ENCODE peak calls at places on chromosomes 4 and X, in ten cellular contexts. S, R, Q, T, N, O, I, F, C and L are unnamed samples.

GRCh38 chrX:149877636-149878035 is 3.3 kb upstream of the MAGEA8 start:
- DNase-seq in F (peak), C (no peak), T (no peak), Q (peak), O (peak), I (no peak), N (peak), R (no peak), S (no peak), L (no peak)

GRCh38 chrX:39814391-39814790 is 283.4 kb downstream of the BCOR start:
- DNase-seq in S (peak), O (no peak), F (no peak), I (peak), T (no peak), N (no peak), Q (no peak), R (peak), C (no peak), L (no peak)

GRCh38 chr4:100742045-100742444 is 224.2 kb upstream of the EMCN start:
- DNase-seq in S (peak), F (peak), R (no peak), O (peak), C (peak), T (peak), I (peak), N (peak), Q (peak), L (no peak)

GRCh38 chr4:185235480-185236154 is 26.2 kb downstream of the SNX25 start:
- DNase-seq in O (peak), S (peak), N (peak), R (no peak), F (no peak), T (no peak), I (no peak), C (no peak), Q (peak), L (no peak)

GRCh38 chr4:165351359-165352130 is 24.1 kb downstream of the MSMO1 start:
- DNase-seq in F (no peak), S (no peak), N (no peak), C (no peak), R (no peak), I (peak), Q (no peak), T (no peak), O (no peak), L (no peak)

GRCh38 chr4:83114576-83114975 is at the start of gene PLAC8:
- DNase-seq in N (no peak), O (peak), Q (peak), S (no peak), I (peak), T (no peak), C (no peak), R (no peak), F (peak), L (no peak)

GRCh38 chrX:135632353-135632752 is 81.1 kb upstream of the CT45A1 start:
- DNase-seq in R (no peak), Q (no peak), C (no peak), T (no peak), O (no peak), N (no peak), I (peak), S (no peak), F (no peak), L (no peak)

GRCh38 chr4:120399846-120400245 is 333.2 kb upstream of the MAD2L1 start:
- DNase-seq in S (no peak), F (no peak), R (no peak), C (no peak), I (no peak), Q (no peak), O (no peak), T (no peak), N (no peak), L (no peak)

GRCh38 chr4:107689912-107690587 is 30.0 kb downstream of the PAPSS1 start:
- DNase-seq in O (peak), I (no peak), S (peak), N (peak), F (peak), R (no peak), T (peak), C (peak), Q (peak), L (peak)

GRCh38 chr4:114078636-114079035 is 99.2 kb upstream of the ARSJ start:
- DNase-seq in I (no peak), C (no peak), S (peak), O (peak), N (no peak), F (no peak), Q (peak), T (peak), R (no peak), L (no peak)

GRCh38 chrX:113275769-113276168 is 435.1 kb upstream of the AMOT start:
- DNase-seq in Q (no peak), R (no peak), S (no peak), I (no peak), C (no peak), T (no peak), N (no peak), O (no peak), F (no peak), L (no peak)
- TF ChIP-seq CTCF in Q (no peak), R (no peak), S (no peak), I (no peak), C (no peak), T (no peak), N (no peak), O (no peak), F (no peak), L (no peak)

DNA sequence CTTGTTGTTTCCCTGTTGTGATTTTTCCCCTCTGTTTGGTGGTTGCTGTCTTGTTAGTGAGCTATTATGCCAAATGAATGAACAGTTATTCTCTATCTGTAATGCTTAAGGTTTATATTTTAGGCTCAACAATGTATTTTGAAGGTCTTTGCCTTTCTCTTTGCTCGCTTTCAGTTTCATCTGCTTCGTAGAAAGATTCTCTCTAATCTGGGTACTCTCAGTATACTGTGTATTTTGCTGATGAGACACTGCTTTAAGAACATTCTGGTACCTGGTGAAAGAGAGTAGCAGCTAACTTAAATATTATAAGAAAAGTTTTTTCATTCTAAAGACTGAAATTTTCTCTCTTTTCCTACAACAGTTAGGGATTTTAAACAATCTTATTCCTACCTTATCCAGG is 1274.7 kb upstream of the PABPC4L start:
- DNase-seq in R (no peak), O (no peak), Q (no peak), C (no peak), N (no peak), F (no peak), I (no peak), T (no peak), S (no peak), L (no peak)
- H3K4me3 ChIP-seq in R (no peak), O (no peak), Q (no peak), C (no peak), N (no peak), F (no peak), I (no peak), T (no peak), S (no peak), L (no peak)

GRCh38 chr4:150006197-150006596 is 72.0 kb upstream of the DCLK2 start:
- DNase-seq in O (peak), Q (peak), F (no peak), S (peak), N (no peak), R (no peak), C (no peak), I (no peak), T (no peak), L (no peak)

GRCh38 chr4:150009533-150009932 is 68.7 kb upstream of the DCLK2 start:
- DNase-seq in T (no peak), C (no peak), Q (peak), R (no peak), O (peak), N (no peak), S (peak), F (no peak), I (no peak), L (no peak)

GRCh38 chr4:150007512-150007911 is 70.7 kb upstream of the DCLK2 start:
- DNase-seq in T (peak), O (peak), R (no peak), Q (peak), N (peak), I (no peak), S (peak), F (peak), C (no peak), L (no peak)

GRCh38 chr4:150012851-150013360 is 65.3 kb upstream of the DCLK2 start:
- DNase-seq in I (no peak), O (no peak), F (no peak), Q (no peak), N (no peak), R (no peak), T (no peak), S (peak), C (no peak), L (no peak)

GRCh38 chr4:150010525-150011126 is 67.6 kb upstream of the DCLK2 start:
- DNase-seq in F (peak), R (no peak), N (peak), T (no peak), Q (peak), S (peak), O (peak), C (peak), I (peak), L (no peak)
- TF ChIP-seq CTCF in F (peak), R (peak), N (peak), T (peak), Q (peak), S (peak), O (peak), C (peak), I (peak), L (peak)

DNA sequence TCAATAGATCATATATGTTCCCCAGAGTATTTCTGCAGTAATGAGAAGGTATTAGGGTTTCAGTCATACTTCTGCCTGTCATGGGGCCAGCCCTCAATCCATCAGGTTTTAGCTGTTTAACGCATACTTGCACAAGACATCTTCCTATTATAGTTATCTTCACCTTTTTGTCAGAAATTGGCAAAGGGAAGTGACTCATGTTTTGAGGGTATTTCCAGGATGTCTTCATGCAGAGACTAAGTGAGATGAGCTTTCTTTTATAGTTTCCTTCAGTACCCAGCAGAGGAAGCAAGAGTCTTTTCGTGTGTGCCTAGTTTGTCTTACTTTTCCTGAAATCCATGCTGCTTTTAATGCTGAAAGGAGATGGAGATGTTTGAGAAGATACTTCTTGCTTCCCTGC is 9.5 kb downstream of the CSTF2 start:
- DNase-seq in S (peak), O (peak), R (no peak), I (peak), C (no peak), Q (peak), N (peak), T (no peak), F (peak), L (no peak)
- H3K4me3 ChIP-seq in S (no peak), O (no peak), R (no peak), I (no peak), C (no peak), Q (no peak), N (no peak), T (no peak), F (no peak), L (no peak)

DNA sequence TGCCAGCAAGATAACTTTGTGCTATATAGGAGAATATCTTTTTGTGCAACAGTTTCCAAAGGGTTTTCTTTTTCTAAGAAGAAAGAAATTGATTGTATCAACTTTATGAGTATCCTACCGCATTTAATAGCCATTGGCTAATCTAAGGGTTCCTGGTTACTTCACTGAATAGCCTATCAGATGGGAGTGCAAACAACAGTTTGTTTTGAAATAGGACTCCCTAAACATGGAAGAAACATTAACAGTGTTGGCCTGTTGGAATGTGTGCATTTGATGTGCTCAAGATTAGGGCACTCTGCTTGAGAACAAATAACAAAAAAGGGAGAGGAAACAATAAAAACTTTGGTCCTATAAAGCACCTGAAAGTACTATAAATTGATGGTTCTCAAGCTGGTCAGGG is 29.1 kb downstream of the NPNT start:
- DNase-seq in R (no peak), O (no peak), I (no peak), F (no peak), Q (no peak), C (no peak), S (no peak), T (no peak), N (no peak), L (no peak)
- TF ChIP-seq CTCF in R (no peak), O (no peak), I (no peak), F (no peak), Q (no peak), C (no peak), S (no peak), T (no peak), N (no peak), L (no peak)

DNA sequence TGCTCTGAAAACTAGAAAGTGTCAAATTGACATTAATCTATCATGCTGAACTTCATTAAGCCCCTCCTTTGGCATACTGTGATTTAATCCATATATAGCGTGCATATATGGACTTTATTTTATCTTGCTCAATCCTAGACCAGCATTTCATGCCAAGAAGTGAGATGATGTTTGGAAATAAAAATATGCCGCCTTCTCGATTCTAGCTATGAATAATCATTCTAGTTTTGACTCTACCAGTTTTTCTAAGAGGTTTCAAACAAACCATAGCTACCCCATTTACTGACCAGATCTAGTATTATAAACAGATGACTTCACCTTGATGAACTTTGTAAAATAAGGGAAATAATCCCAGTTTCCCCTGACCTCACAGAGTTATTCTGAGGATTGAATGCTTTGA is 95.0 kb downstream of the ARX start:
- DNase-seq in N (no peak), Q (no peak), T (no peak), S (no peak), F (no peak), C (no peak), I (no peak), R (no peak), O (no peak), L (no peak)
- H3K4me3 ChIP-seq in N (no peak), Q (no peak), T (no peak), S (no peak), F (no peak), C (no peak), I (no peak), R (no peak), O (no peak), L (no peak)

GRCh38 chr4:2186133-2186864 is 55.6 kb downstream of the HAUS3 start:
- DNase-seq in I (peak), T (no peak), S (peak), C (no peak), N (no peak), Q (peak), O (no peak), R (no peak), F (peak), L (no peak)
- TF ChIP-seq CTCF in I (peak), T (peak), S (peak), C (peak), N (peak), Q (peak), O (peak), R (peak), F (peak), L (peak)

DNA sequence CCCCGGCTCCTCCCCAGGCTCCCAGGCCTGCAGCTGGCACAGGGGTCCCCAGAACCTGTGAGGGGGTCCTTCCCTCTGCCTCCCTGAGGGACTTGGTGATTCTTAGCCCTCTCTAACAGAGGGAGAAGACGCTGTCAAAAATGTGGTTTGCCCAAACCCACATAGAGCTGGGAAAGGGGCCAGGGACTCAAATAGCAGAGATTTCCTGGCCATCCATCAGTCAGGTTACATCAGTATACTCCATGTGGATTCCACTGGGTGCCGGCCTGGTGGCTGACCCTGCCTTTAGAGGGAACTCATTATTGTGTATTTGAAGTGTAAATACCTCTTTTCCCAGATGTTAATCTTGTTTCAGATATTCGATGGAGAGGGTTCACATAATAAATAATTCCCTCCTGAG is 130.3 kb downstream of the TBL1X start:
- DNase-seq in S (peak), C (no peak), Q (peak), O (peak), N (peak), I (no peak), F (no peak), T (no peak), R (no peak), L (no peak)
- H3K4me3 ChIP-seq in S (no peak), C (no peak), Q (no peak), O (no peak), N (no peak), I (no peak), F (no peak), T (no peak), R (no peak), L (no peak)

GRCh38 chrX:40880712-40881111 is 145.4 kb upstream of the MED14 start:
- DNase-seq in S (no peak), T (no peak), Q (no peak), N (no peak), C (no peak), O (no peak), F (no peak), I (no peak), R (no peak), L (no peak)
- TF ChIP-seq CTCF in S (no peak), T (no peak), Q (no peak), N (no peak), C (no peak), O (no peak), F (no peak), I (no peak), R (no peak), L (no peak)